ENCODE peak calls at places on chromosomes 7 and 10, in six cellular contexts. V is testis, I is colonic mucosa, R is mammary epithelial cell, B is mesendoderm, L is gastrocnemius medialis. E is an unnamed sample.

GRCh38 chr10:61987951-61988379 is 86.5 kb downstream of the ARID5B start:
- DNase-seq in L (no peak), R (no peak), I (no peak), B (no peak), V (no peak), E (no peak)

GRCh38 chr7:105399043-105399725 is 10.5 kb upstream of the SRPK2 start:
- DNase-seq in V (no peak), R (no peak), I (no peak), L (no peak), B (no peak), E (peak; percentile 55)

GRCh38 chr7:73746378-73746777 is 7.8 kb upstream of the ABHD11 start:
- DNase-seq in V (no peak), L (no peak), I (no peak), B (no peak), R (no peak), E (no peak)

GRCh38 chr10:8173243-8173865 is 118.9 kb downstream of the GATA3 start:
- DNase-seq in I (no peak), B (no peak), L (no peak), R (no peak), V (no peak), E (no peak)

GRCh38 chr7:31979690-31980330 is 90.4 kb downstream of the PDE1C start:
- DNase-seq in L (no peak), V (no peak), I (no peak), B (no peak), R (no peak), E (no peak)

GRCh38 chr7:38686888-38687287 is 55.7 kb upstream of the AMPH start:
- DNase-seq in L (no peak), I (no peak), V (no peak), R (peak; percentile 35), B (no peak), E (no peak)

GRCh38 chr10:49612513-49613159 is 1.2 kb upstream of the CHAT start:
- DNase-seq in B (peak; percentile 85), L (no peak), R (no peak), I (no peak), V (no peak), E (peak; percentile 79)

GRCh38 chr10:119253433-119254174 is 46.2 kb downstream of the GRK5 start:
- DNase-seq in B (peak; percentile 91), L (peak; percentile 37), V (peak; percentile 65), I (peak; percentile 40), R (peak; percentile 69), E (peak; percentile 47)

GRCh38 chr7:112495820-112496462 is 15.2 kb downstream of the LSMEM1 start:
- DNase-seq in V (peak; percentile 69), B (peak; percentile 84), I (peak; percentile 47), R (peak; percentile 64), L (peak; percentile 24), E (peak; percentile 88)

GRCh38 chr7:156472267-156472666 is 168.3 kb upstream of the RNF32 start:
- DNase-seq in R (no peak), V (no peak), L (no peak), B (no peak), I (no peak), E (no peak)

GRCh38 chr7:140060788-140061606 is 1.8 kb downstream of the PARP12 start:
- DNase-seq in B (no peak), R (no peak), V (peak; percentile 59), I (peak; percentile 53), L (peak; percentile 27), E (no peak)

GRCh38 chr7:44977304-44977858 is 1.4 kb downstream of the MYO1G start:
- DNase-seq in B (no peak), V (no peak), L (no peak), I (no peak), R (no peak), E (no peak)

GRCh38 chr7:130392456-130392860 is 12.2 kb downstream of the CPA1 start:
- DNase-seq in B (no peak), L (no peak), I (no peak), R (no peak), V (no peak), E (no peak)

GRCh38 chr7:22900101-22900500 is 77.5 kb upstream of the TOMM7 start:
- DNase-seq in V (no peak), L (no peak), R (no peak), I (no peak), B (no peak), E (no peak)

GRCh38 chr7:101125989-101126650 is 784 bp upstream of the SERPINE1 start:
- DNase-seq in I (peak; percentile 53), R (peak; percentile 93), L (peak; percentile 16), B (no peak), V (peak; percentile 74), E (no peak)

GRCh38 chr10:11017575-11018425 is at the start of gene CELF2:
- DNase-seq in R (no peak), V (peak; percentile 58), L (peak; percentile 74), B (peak; percentile 81), I (peak; percentile 79), E (no peak)

GRCh38 chr7:131501422-131501821 is 55.0 kb downstream of the PODXL start:
- DNase-seq in V (no peak), B (no peak), R (peak; percentile 78), L (no peak), I (no peak), E (no peak)

GRCh38 chr10:71844695-71845094 is 6.4 kb downstream of the PSAP start:
- DNase-seq in I (no peak), B (no peak), L (no peak), R (no peak), V (no peak), E (no peak)

GRCh38 chr7:154424370-154424769 is 372.2 kb downstream of the DPP6 start:
- DNase-seq in L (no peak), V (no peak), R (no peak), B (no peak), I (no peak), E (no peak)

GRCh38 chr7:31921047-31921446 is 149.2 kb downstream of the PDE1C start:
- DNase-seq in R (no peak), I (no peak), B (no peak), V (no peak), L (no peak), E (no peak)

DNA sequence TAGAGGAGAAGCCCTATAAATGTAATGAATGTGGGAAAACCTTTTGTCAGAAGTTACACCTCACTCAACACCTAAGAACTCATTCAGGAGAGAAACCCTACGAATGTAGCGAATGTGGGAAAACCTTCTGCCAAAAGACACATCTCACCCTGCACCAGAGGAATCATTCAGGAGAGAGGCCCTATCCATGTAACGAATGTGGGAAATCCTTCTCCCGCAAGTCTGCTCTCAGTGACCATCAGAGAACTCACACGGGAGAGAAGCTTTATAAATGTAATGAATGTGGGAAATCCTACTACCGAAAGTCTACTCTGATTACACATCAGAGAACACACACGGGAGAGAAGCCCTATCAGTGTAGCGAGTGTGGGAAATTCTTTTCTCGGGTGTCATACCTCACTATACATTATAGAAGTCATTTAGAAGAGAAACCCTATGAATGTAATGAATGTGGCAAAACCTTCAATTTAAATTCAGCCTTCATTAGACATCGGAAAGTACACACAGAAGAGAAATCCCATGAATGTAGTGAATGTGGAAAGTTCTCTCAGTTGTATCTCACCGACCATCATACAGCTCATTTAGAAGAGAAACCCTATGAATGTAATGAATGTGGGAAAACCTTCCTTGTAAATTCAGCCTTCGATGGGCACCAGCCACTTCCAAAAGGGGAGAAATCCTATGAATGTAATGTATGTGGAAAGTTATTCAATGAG is 18.9 kb downstream of the RBAK start:
- DNase-seq in L (no peak), V (no peak), B (peak; percentile 69), R (no peak), I (no peak), E (no peak)
- H3K27ac ChIP-seq in L (no peak overlapping the region), V (no peak overlapping the region), B (no peak overlapping the region), R (no peak overlapping the region), I (no peak overlapping the region), E (no peak overlapping the region)

GRCh38 chr10:102649770-102650654 is 5.7 kb downstream of the TRIM8 start:
- DNase-seq in L (no peak), I (no peak), B (peak; percentile 50), R (no peak), V (no peak), E (no peak)

GRCh38 chr10:102650655-102651454 is 6.6 kb downstream of the TRIM8 start:
- DNase-seq in V (no peak), L (no peak), B (no peak), I (no peak), R (no peak), E (no peak)

GRCh38 chr10:102648889-102649752 is 4.8 kb downstream of the TRIM8 start:
- DNase-seq in V (no peak), B (no peak), L (no peak), R (no peak), I (no peak), E (no peak)

GRCh38 chr10:102652170-102652926 is 8.1 kb downstream of the TRIM8 start:
- DNase-seq in L (no peak), V (no peak), R (no peak), B (no peak), I (no peak), E (no peak)

DNA sequence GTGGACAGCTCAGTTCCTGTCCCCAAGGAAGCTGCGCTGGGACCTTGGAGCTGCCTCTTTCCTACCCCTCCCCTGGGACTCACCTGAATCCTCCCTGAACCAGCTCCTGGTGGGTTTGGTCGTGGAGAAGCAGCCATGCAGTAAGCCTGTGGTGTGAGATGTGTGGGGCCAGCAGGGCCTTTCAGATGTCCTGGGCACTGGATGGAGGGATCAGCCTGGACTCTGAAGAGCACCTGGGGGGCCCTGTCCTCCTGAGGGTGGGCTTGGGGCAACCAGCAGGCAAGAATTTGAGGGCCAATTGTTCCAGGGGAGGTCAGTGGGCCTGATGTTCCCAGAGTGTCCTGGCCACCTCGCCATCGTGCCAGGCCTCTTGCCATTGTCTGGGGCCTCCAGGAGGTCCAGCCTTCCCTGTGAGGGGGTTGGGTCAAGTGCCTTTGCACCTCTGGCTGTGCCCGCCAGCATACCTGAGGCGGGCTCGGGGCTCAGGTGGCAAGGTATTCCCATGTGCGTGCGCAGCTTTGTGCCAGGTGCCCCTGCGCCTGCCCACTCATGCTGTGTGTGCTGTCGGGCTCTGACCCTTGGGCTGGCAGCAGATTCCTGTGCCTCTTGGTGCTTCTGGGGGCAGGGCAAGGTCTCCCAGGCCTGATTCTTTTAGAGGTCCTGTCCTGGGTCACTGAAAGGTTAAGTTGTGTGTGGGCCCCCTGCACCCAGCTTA is 7.3 kb downstream of the TRIM8 start:
- DNase-seq in R (no peak), L (no peak), B (no peak), I (no peak), V (no peak), E (no peak)
- H3K4me1 ChIP-seq in R (peaks cover 36% of the 10 kb centered on the region), L (peaks cover 54% of the 10 kb centered on the region), B (peaks cover 6% of the 10 kb centered on the region), I (peaks cover 36% of the 10 kb centered on the region), V (peaks cover 67% of the 10 kb centered on the region), E (peaks cover 10% of the 10 kb centered on the region)

DNA sequence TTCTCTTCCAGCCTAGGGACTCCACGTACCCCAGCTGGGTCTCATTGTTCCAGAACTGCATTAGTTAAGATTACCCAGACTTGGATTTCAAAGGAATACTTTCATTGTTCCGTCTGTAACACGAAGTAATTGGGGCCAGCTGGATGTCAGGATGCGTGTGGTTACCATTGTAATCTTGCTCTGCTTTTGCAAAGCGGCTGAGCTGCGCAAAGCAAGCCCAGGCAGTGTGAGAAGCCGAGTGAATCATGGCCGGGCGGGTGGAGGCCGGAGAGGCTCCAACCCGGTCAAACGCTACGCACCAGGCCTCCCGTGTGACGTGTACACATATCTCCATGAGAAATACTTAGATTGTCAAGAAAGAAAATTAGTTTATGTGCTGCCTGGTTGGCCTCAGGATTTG is 21.0 kb downstream of the LRRC17 start:
- DNase-seq in I (peak; percentile 33), V (peak; percentile 74), R (no peak), B (peak; percentile 82), L (no peak), E (no peak)
- H3K4me3 ChIP-seq in I (no peak overlapping the region), V (peak overlapping the region; percentile 4), R (no peak overlapping the region), B (no peak overlapping the region), L (no peak overlapping the region), E (no peak overlapping the region)

GRCh38 chr10:83654689-83655088 is 484.6 kb upstream of the GHITM start:
- DNase-seq in I (no peak), R (no peak), B (no peak), V (no peak), L (no peak), E (no peak)

GRCh38 chr10:83657487-83657886 is 481.8 kb upstream of the GHITM start:
- DNase-seq in I (no peak), L (no peak), R (no peak), B (no peak), V (no peak), E (no peak)

GRCh38 chr10:83656924-83657323 is 482.4 kb upstream of the GHITM start:
- DNase-seq in R (no peak), V (no peak), I (no peak), L (no peak), B (no peak), E (no peak)
- H3K27ac ChIP-seq in R (no peak overlapping the region), V (no peak overlapping the region), I (no peak overlapping the region), L (no peak overlapping the region), B (no peak overlapping the region), E (no peak overlapping the region)